ENCODE peak calls at places on chromosomes 13 and 19, in five cellular contexts. N is H1, R is WTC11, P is HepG2, T is GM12878. M is an unnamed sample.

GRCh38 chr19:55459551-55459949 is 1.9 kb downstream of the ISOC2 start:
- DNase-seq in N (no peak), T (no peak), P (no peak), R (no peak), M (no peak)

GRCh38 chr19:41624515-41624914 is 2.4 kb downstream of the CEACAM4 start:
- DNase-seq in T (no peak), R (no peak), P (no peak), N (no peak), M (no peak)

GRCh38 chr13:113947321-113948033 is 26.4 kb downstream of the C13orf46 start:
- DNase-seq in T (no peak), R (peak; percentile 30), P (no peak), N (no peak), M (peak; percentile 12)

GRCh38 chr13:43767351-43767901 is 19.3 kb downstream of the ENOX1 start:
- DNase-seq in P (no peak), T (no peak), R (no peak), N (no peak), M (no peak)

GRCh38 chr13:32938907-32939306 is 77.3 kb upstream of the KL start:
- DNase-seq in R (no peak), T (no peak), N (no peak), P (no peak), M (no peak)

GRCh38 chr19:33535176-33535575 is 13.6 kb upstream of the PEPD start:
- DNase-seq in P (no peak), R (no peak), T (no peak), N (no peak), M (no peak)

GRCh38 chr19:15421726-15422260 is 3.0 kb upstream of the AKAP8L start:
- DNase-seq in N (no peak), P (no peak), T (no peak), R (no peak), M (no peak)

GRCh38 chr13:109344552-109345157 is 441.7 kb downstream of the IRS2 start:
- DNase-seq in R (no peak), T (no peak), P (peak; percentile 10), N (no peak), M (no peak)

GRCh38 chr19:54517483-54517882 is 14.9 kb downstream of the LAIR2 start:
- DNase-seq in P (peak; percentile 52), R (peak; percentile 63), T (no peak), N (no peak), M (no peak)

GRCh38 chr13:30576528-30576927 is 41.2 kb upstream of the USPL1 start:
- DNase-seq in N (no peak), P (peak; percentile 1), R (no peak), T (no peak), M (no peak)

GRCh38 chr19:20182232-20182785 is 15.3 kb downstream of the ZNF486 start:
- DNase-seq in T (no peak), R (no peak), N (no peak), P (no peak), M (no peak)

GRCh38 chr13:83798731-83799130 is 83.5 kb downstream of the SLITRK1 start:
- DNase-seq in R (no peak), P (no peak), N (no peak), T (no peak), M (no peak)

GRCh38 chr13:49749852-49750251 is 42.6 kb downstream of the KPNA3 start:
- DNase-seq in R (no peak), N (no peak), T (no peak), P (no peak), M (no peak)

GRCh38 chr13:98677398-98677797 is 75.1 kb downstream of the SLC15A1 start:
- DNase-seq in P (no peak), R (no peak), T (no peak), N (no peak), M (no peak)

GRCh38 chr19:44660081-44660480 is 11.2 kb upstream of the CEACAM19 start:
- DNase-seq in N (no peak), P (no peak), T (no peak), R (no peak), M (no peak)

GRCh38 chr13:23384111-23384510 is 49.4 kb downstream of the SACS start:
- DNase-seq in R (no peak), T (peak; percentile 82), N (no peak), P (no peak), M (no peak)

DNA sequence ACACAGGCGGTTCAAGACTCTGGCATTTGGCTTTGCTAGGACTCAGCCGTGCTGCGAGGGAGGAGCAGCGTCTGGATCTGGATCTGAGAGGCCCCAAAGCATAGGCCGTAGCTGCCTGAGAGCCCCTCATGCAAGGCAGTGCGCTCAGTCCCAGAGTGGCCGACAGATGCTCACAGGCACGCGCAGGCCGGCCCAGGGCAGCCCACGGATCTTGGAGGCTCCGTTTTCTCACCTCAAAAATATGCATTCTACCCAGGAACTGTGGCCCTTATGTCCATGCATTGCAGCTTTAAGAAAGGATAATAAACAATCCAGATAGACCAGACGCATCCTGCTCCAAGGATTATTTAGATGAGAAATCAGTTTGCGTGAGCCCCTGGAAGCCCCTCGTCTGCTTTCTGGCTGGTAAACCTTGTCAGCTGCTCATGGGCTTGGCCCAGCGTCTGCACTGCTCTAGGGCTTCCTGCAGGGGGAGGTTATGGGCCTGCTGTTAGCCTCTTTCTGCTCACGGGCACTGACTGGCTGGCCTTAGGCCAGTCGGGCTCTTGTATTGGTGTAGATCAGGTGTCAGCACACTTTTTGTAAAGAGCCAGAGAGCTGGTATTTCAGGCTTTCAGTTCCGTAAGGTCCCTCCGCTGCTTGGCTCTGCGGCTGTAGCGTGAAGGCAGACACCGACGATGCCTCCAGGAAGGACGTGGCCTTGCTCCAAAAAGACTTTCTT is 24.2 kb downstream of the TEX29 start:
- DNase-seq in T (no peak), P (peak; percentile 20), N (peak; percentile 84), R (peak; percentile 85), M (no peak)
- TF ChIP-seq SP1 in T (no peak), P (no peak), N (peak; percentile 51), R (no peak), M (no peak)

GRCh38 chr19:29593869-29594268 is 12.2 kb upstream of the POP4 start:
- DNase-seq in P (no peak), N (no peak), R (no peak), T (no peak), M (no peak)

GRCh38 chr19:29598036-29598435 is 8.0 kb upstream of the POP4 start:
- DNase-seq in T (no peak), R (no peak), N (no peak), P (no peak), M (no peak)

GRCh38 chr19:29596080-29596479 is 10.0 kb upstream of the POP4 start:
- DNase-seq in T (no peak), N (no peak), R (no peak), P (no peak), M (no peak)

GRCh38 chr19:29598496-29598895 is 7.6 kb upstream of the POP4 start:
- DNase-seq in R (no peak), N (no peak), P (no peak), T (no peak), M (no peak)

DNA sequence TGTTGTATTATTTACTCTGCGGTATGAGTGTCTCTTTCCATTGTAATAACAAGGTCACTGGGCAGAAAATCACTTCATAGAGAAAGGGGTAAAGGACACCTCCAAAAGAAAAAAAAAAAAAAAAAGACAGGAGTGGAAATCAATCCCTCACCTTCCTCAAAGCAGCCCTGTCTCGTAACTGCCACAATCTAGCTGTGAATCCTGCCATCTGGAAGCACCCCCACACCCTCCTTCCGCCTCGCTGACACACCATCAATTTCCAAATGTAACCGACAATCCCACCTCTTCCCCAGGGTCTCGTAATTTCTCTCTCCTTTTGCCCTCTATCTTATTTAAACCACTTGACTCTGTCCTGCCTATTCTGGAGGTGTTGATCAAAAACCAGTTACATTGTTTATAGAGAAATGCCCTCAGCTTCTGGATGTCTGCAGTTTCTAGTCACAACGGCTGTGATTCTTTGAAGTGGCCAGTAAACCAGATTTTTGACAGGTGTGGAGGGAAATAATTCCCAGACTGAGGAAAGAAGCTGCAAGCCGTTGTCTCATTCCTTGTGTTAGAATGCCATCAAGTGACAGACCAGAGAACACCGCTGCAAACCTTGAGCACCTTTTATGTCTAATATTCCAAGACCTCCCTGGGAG is 9.1 kb upstream of the POP4 start:
- DNase-seq in R (no peak), T (no peak), N (no peak), P (peak; percentile 9), M (no peak)
- TF ChIP-seq SP1 in R (no peak), T (no peak), N (no peak), P (no peak), M (no peak)

GRCh38 chr19:3984584-3984907 is 717 bp downstream of the EEF2 start:
- DNase-seq in N (no peak), R (no peak), P (no peak), T (no peak), M (no peak)
- TF ChIP-seq SP1 in N (no peak), R (no peak), P (no peak), T (no peak), M (no peak)

GRCh38 chr13:51276684-51277083 is 54.5 kb downstream of the FAM124A start:
- DNase-seq in P (no peak), T (no peak), N (no peak), R (no peak), M (no peak)
- TF ChIP-seq SP1 in P (no peak), T (no peak), N (no peak), R (no peak), M (no peak)

GRCh38 chr13:25085125-25085742 is 10.7 kb upstream of the PABPC3 start:
- DNase-seq in T (no peak), R (peak; percentile 50), N (no peak), P (peak; percentile 23), M (peak; percentile 36)
- TF ChIP-seq SP1 in T (no peak), R (no peak), N (no peak), P (no peak), M (no peak)

DNA sequence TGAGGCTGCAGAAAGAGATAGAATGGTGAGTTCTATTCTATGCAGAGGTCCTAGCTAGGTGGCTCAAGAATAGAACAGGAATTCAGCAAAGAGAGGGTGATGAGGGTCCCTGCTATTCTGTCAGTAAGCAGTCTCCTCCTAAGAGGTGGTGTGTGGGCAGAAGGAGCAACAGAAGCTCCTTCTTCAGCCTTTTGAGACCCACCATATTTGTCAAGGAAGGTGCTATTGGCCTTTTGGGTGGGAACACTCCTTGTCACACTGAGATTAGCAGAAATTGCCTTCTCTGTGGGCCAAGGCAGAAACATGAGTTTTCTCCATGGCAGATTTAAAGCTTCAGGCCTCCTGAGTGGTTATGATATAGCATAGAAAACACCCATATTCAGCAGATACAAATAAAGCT is 39.4 kb upstream of the RAP2A start:
- DNase-seq in T (no peak), N (no peak), P (no peak), R (no peak), M (no peak)
- TF ChIP-seq SP1 in T (no peak), N (no peak), P (no peak), R (no peak), M (no peak)

M was measured in HCT116.